ENCODE peak calls at places on chromosomes 7 and 10, in ten cellular contexts. J is Calu3, V is HFF-Myc, Q is H9, Z is heart left ventricle, U is foreskin keratinocyte, N is neural progenitor cell, D is MM.1S, W is fibroblast of lung, C is pancreas. H is an unnamed sample.

GRCh38 chr10:87760195-87760905 is 57.7 kb downstream of the ATAD1 start:
- DNase-seq in Z (no peak), J (no peak), W (no peak), C (no peak), N (no peak), U (no peak), Q (no peak), D (no peak), V (no peak), H (no peak)

GRCh38 chr7:12686234-12686893 is 1.1 kb upstream of the ARL4A start:
- DNase-seq in U (peak), C (peak), W (peak), Q (peak), V (peak), Z (peak), D (peak), N (peak), J (peak), H (peak)

GRCh38 chr7:156236181-156236889 is 404.2 kb upstream of the RNF32 start:
- DNase-seq in Q (no peak), J (no peak), Z (no peak), W (no peak), C (no peak), D (no peak), N (no peak), U (no peak), V (no peak), H (no peak)

GRCh38 chr10:120459185-120459584 is 2.2 kb downstream of the PLPP4 start:
- DNase-seq in C (no peak), Q (no peak), V (no peak), N (no peak), D (no peak), W (peak), J (no peak), U (no peak), Z (no peak), H (no peak)

GRCh38 chr10:12844796-12845524 is 156.6 kb downstream of the CCDC3 start:
- DNase-seq in U (peak), D (no peak), Z (no peak), N (no peak), J (peak), C (no peak), Q (no peak), W (peak), V (peak), H (no peak)

GRCh38 chr10:69801434-69802315 is at the start of gene COL13A1:
- DNase-seq in U (peak), Z (peak), V (peak), Q (peak), W (peak), D (no peak), J (peak), C (peak), N (peak), H (no peak)

GRCh38 chr10:75493464-75493863 is 62.0 kb downstream of the LRMDA start:
- DNase-seq in J (no peak), C (no peak), D (no peak), Z (no peak), N (no peak), W (no peak), V (no peak), U (no peak), Q (no peak), H (no peak)

GRCh38 chr7:88243345-88243909 is 23.6 kb upstream of the SRI start:
- DNase-seq in J (peak), C (no peak), W (peak), Z (no peak), U (peak), N (peak), D (peak), V (peak), Q (peak), H (peak)

GRCh38 chr10:59719374-59719773 is 9.7 kb upstream of the SLC16A9 start:
- DNase-seq in C (no peak), D (no peak), W (no peak), N (no peak), Q (no peak), V (no peak), J (no peak), U (no peak), Z (no peak), H (no peak)

DNA sequence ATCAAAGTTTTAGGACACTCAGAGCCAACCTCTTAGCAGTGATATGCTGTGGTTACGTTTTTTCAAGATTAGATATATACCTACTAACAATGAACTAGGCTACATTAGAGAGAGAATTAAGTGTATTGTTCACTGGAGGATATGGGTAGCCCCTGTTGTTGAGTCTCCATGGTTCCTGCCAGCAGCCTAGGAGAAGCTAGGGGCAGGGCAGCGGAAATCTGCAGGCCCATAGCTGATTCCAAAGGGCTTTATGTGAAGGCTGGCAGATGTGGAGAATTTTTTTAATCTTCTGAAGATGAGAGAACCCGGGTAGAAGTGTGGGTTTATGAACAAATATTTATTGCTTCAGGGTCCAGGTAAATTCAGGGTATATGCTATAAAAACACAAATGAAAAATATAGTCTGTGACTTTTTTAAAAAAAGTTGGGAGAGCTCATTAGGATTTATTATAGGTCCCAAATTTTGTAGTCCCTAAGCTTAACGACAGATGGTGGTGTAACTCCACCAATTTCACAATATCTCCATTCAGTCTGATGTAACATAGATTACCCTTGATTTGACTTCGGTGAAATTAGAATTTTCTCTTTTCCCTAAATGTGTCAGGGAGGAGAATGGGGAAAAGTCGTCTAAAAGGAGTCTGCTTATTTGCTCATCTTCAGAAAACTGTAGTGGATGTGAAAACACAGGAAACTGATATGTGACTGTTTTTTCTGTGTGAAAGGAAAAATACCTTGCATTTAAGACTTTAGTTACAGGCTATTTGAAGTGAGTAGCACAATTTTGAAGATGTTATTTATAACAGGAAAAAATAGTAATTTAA is 163.0 kb upstream of the PPP1R3A start:
- DNase-seq in V (peak), W (peak), D (peak), Z (no peak), J (peak), N (peak), Q (no peak), C (no peak), U (no peak), H (peak)
- TF ChIP-seq CTCF in V (no peak), W (peak), D (peak), Z (peak), J (peak), N (peak), Q (peak), C (peak), U (peak), H (no peak)

DNA sequence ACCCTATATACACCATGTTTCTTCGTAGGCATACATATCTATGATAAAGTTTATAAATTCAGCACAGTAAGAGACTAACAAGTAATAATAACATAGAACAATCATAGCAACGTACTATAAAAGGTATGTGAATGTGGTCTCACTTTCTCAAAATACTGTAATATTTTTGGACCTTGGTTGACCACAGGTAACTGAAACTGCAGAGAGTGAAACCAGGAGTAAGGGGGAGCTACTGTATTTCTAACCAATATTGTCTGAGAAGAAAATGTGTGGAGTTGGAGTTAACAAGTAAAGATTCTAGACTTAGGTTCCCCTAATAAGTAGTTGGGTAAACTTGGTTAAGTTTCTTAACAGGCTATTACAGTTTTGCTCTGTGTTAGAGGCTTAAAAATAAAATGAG is 72.1 kb downstream of the GNAI1 start:
- DNase-seq in Z (no peak), W (no peak), Q (no peak), N (no peak), U (no peak), D (peak), C (no peak), V (no peak), J (no peak), H (no peak)
- TF ChIP-seq CTCF in Z (no peak), W (no peak), Q (no peak), N (no peak), U (peak), D (no peak), C (no peak), V (no peak), J (no peak), H (no peak)

GRCh38 chr7:16889851-16890443 is 8.2 kb upstream of the AGR3 start:
- DNase-seq in Q (no peak), W (no peak), U (peak), N (no peak), J (no peak), V (no peak), C (no peak), D (no peak), Z (no peak), H (no peak)

GRCh38 chr7:16889305-16889704 is 7.5 kb upstream of the AGR3 start:
- DNase-seq in W (no peak), J (no peak), V (no peak), U (no peak), C (no peak), N (no peak), Q (no peak), D (no peak), Z (no peak), H (no peak)

GRCh38 chr7:16891874-16892620 is 10.3 kb upstream of the AGR3 start:
- DNase-seq in J (no peak), V (no peak), W (no peak), U (no peak), Z (no peak), D (no peak), Q (no peak), C (no peak), N (no peak), H (no peak)

GRCh38 chr7:16891338-16891737 is 9.6 kb upstream of the AGR3 start:
- DNase-seq in J (peak), C (no peak), Z (no peak), Q (peak), V (peak), U (peak), D (peak), W (peak), N (peak), H (peak)
- TF ChIP-seq CTCF in J (peak), C (peak), Z (peak), Q (peak), V (peak), U (peak), D (peak), W (peak), N (peak), H (no peak)

GRCh38 chr10:132540456-132540855 is 2.9 kb downstream of the INPP5A start:
- DNase-seq in C (peak), W (peak), U (no peak), N (peak), D (no peak), V (no peak), Z (peak), J (no peak), Q (no peak), H (no peak)
- TF ChIP-seq CTCF in C (no peak), W (peak), U (no peak), N (no peak), D (no peak), V (peak), Z (no peak), J (no peak), Q (peak), H (no peak)

DNA sequence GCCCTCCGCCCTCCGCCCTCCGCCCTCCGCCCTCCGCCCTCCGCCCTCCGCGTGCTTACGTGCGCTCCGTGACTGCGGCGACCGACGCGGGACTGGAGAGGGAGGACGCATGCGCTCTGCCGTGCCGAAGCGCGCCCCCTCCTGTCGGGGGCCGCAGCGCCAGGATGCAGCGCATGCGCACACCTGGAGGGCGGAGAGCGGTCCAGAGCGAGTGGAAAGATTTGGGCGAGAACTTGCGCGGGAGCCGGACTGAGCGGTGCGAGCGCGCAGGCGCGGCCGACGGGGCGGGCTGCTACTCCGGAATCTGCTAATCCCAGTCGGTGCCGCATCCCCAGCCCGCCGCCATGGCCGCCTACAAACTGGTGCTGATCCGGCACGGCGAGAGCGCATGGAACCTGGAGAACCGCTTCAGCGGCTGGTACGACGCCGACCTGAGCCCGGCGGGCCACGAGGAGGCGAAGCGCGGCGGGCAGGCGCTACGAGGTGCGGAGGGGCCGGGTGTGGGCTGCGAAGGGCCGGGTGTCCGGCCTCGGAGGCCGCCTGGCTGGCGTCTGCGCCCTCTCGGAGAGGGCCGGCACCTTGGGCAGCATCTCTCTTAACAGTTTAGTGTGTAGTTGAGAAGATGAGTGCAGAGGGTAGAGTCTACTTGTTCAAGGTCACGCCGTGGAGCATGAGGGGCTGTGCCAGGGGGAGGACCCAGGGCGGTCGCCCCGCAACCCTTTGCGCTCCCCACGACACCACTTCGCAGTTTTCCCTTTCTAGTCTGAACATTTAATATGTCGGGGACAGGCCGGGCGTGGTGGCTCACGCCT is at the start of gene PGAM1:
- DNase-seq in N (peak), W (peak), D (peak), V (peak), Q (peak), U (peak), C (peak), Z (peak), J (peak), H (peak)
- TF ChIP-seq CTCF in N (peak), W (peak), D (peak), V (peak), Q (peak), U (peak), C (peak), Z (peak), J (peak), H (peak)

H was measured in GM20000.